ENCODE peak calls at places on chromosomes 12 and 14, in five cellular contexts. O is esophagus squamous epithelium, Q is GM12865, X is lower leg skin, G is fibroblast of pulmonary artery. F is an unnamed sample.

GRCh38 chr14:105702275-105702817 is 176.0 kb downstream of the TMEM121 start:
- DNase-seq in O (no peak), Q (no peak), X (peak), G (no peak), F (no peak)

GRCh38 chr12:123049398-123050250 is 69.1 kb downstream of the ARL6IP4 start:
- DNase-seq in O (no peak), Q (no peak), X (no peak), G (no peak), F (no peak)

GRCh38 chr12:34335819-34336262 is 313.5 kb downstream of the ALG10 start:
- DNase-seq in O (no peak), Q (no peak), X (no peak), G (no peak), F (no peak)

GRCh38 chr12:3014641-3015040 is 55.4 kb downstream of the TEAD4 start:
- DNase-seq in O (no peak), Q (no peak), X (no peak), G (no peak), F (no peak)

GRCh38 chr14:65255029-65255545 is 152.8 kb upstream of the MAX start:
- DNase-seq in O (no peak), Q (no peak), X (peak), G (peak), F (no peak)

GRCh38 chr14:31263485-31264133 is 56.0 kb upstream of the HECTD1 start:
- DNase-seq in O (no peak), Q (no peak), X (peak), G (peak), F (no peak)

GRCh38 chr12:131909596-131910219 is 15.3 kb downstream of the ULK1 start:
- DNase-seq in O (no peak), Q (no peak), X (no peak), G (no peak), F (no peak)

GRCh38 chr12:131800594-131801135 is 27.5 kb upstream of the MMP17 start:
- DNase-seq in O (no peak), Q (no peak), X (no peak), G (no peak), F (no peak)

GRCh38 chr14:101465795-101466448 is 95.4 kb upstream of the DIO3 start:
- DNase-seq in O (no peak), Q (no peak), X (peak), G (no peak), F (no peak)

GRCh38 chr12:130920119-130920703 is 33.5 kb upstream of the ADGRD1 start:
- DNase-seq in O (no peak), Q (no peak), X (no peak), G (no peak), F (no peak)

GRCh38 chr12:16674885-16675284 is 68.9 kb upstream of the LMO3 start:
- DNase-seq in O (no peak), Q (no peak), X (no peak), G (no peak), F (no peak)

GRCh38 chr14:69612014-69612758 is 790 bp downstream of the SUSD6 start:
- DNase-seq in O (no peak), Q (peak), X (no peak), G (no peak), F (no peak)

GRCh38 chr12:51311389-51311788 is 12.6 kb downstream of the BIN2 start:
- DNase-seq in O (no peak), Q (no peak), X (no peak), G (no peak), F (no peak)

GRCh38 chr12:818733-819132 is 66.4 kb downstream of the WNK1 start:
- DNase-seq in O (no peak), Q (no peak), X (no peak), G (peak), F (no peak)
- TF ChIP-seq CTCF in O (no peak), Q (no peak), X (no peak), G (peak), F (no peak)

DNA sequence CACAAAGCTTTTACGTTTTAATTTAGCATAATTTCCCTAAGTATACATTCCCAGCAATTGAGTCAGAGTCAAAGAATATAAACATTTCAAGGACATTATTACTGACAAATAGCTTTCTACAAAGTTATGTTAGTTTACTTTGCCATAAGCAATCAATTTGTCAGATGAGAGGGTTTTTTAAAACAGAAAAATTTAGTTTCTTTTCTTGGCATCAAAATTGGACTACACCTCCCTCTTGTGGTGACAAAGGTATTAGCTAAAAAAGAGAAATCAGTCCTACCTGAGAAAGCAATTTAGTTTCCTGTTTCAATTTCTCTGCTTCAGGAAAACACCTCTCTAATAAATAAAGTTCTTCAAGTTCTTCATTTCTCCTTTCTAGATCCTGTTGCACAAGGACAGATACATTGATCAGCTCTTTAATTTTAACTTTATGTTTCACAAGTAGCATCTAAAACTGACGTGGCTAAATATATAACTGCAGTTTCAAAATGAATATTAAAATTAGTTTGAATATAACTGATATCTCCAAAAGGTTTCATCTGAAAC is 39.9 kb downstream of the DNAI7 start:
- DNase-seq in O (no peak), Q (peak), X (no peak), G (peak), F (peak)
- TF ChIP-seq CTCF in O (peak), Q (peak), X (no peak), G (peak), F (peak)

DNA sequence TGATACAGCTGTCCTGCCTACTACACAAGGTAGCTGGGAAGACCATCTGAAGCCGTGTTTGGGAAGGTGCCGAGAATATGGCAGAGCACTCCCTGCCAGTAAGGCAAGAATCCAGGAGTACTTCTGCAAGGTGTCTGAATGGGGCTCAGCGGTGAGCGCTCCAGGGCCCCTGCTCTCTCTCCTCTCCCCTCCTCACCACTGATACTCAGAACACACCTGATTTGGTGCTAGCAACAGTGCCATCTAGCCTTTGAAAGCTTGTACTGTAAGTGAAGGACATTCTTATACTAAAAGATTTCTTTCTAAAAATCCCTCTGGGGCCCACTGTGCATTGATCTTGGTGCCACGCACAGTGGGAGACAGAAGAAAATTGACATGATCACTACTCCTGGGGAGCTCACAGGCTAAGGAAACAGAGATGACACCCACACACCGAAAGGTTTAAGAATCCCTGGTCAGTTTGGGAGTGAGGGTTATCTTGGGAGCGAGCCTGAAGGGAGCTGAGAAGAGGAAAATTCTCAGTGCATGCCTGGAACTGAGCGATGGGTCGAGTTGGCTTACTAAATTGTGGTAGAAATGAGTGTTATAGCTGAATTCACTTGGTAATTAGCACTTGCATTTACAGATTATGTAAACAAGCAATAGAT is 216.9 kb downstream of the NTF3 start:
- DNase-seq in O (no peak), Q (peak), X (no peak), G (peak), F (no peak)
- TF ChIP-seq CTCF in O (peak), Q (peak), X (no peak), G (peak), F (peak)

GRCh38 chr12:61993734-61994345 is 266.4 kb upstream of the USP15 start:
- DNase-seq in O (no peak), Q (peak), X (no peak), G (peak), F (no peak)
- TF ChIP-seq CTCF in O (no peak), Q (peak), X (no peak), G (peak), F (peak)

DNA sequence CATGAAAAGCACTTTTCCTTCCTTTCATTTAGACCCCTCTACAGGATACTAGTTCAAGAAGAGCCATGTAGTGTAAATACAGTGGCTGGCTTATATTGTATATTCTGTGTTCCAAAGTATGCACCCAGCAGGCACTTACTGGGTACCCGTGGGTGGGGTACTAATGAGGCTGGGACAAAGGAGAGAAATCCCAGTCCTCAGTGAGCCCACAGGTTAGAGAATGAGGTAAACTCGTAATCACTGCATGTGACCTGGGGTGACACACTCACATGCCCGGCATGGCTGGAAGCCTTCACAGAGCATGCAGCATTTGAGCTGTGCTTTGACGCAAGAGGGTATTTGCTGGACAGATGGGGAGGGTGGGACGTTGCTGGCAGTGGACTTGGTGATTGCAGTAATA is 17.1 kb downstream of the SLC24A4 start:
- DNase-seq in O (no peak), Q (no peak), X (no peak), G (no peak), F (no peak)
- TF ChIP-seq CTCF in O (no peak), Q (no peak), X (no peak), G (no peak), F (no peak)

GRCh38 chr12:124273630-124274029 is 21.3 kb upstream of the RFLNA start:
- DNase-seq in O (no peak), Q (peak), X (no peak), G (peak), F (peak)
- TF ChIP-seq CTCF in O (no peak), Q (peak), X (no peak), G (peak), F (no peak)

DNA sequence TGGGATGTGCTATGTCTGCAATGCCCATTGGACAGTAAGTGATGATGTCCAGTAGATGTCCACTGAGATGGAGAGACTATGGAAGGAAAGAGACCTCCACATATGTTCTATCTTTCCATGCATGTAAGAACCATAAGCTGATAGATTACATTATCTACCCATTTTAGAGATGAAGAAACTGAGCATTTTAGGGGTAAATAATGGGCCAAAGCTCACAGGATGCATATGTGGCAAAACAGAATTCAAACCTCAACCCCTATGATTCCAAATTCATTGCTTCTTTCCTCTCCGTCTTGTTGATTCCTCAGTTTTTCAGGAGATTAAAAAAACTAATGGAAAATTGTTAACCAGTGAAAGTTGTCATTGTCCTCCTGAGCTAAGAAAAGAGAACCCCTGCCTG is 200.7 kb upstream of the PWP1 start:
- DNase-seq in O (no peak), Q (no peak), X (no peak), G (no peak), F (no peak)
- TF ChIP-seq CTCF in O (no peak), Q (no peak), X (no peak), G (no peak), F (no peak)

DNA sequence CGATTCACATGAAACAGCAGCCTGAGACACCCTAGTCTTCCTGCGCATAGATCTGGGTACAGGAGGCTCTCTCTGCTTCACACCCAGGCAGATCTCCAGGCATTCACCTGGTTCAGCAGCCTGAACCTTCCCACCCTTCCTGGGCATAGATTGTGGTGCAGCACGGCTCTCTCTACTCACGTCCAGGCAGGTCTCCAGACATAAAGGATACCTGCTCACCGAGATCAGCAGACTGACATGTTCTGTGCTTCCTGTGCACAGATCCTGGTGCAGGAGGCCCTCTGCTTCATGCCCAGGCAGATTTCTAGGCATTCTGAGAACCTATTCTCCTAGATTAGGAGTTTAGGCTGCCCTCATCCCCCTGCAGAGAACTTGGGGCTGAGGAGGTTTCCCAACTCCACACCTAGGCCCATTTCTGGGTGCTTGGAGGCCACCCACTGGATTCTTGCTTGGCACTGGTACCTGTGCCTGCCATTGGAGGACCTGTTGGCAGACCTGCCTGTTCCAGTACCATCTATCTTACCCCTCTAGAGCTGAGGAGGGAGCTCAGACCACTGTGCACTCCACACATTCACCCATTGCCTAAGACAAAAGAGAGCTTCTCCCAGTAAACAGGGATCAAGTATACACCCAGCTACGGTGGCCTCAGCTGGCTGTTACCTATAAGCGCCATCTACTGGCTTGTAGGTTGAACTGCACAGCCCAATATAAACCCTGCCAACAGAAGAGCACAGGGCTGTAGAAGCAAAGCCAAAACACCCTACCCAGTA is 28.0 kb upstream of the GARIN6 start:
- DNase-seq in O (no peak), Q (peak), X (no peak), G (peak), F (no peak)
- TF ChIP-seq CTCF in O (no peak), Q (peak), X (no peak), G (peak), F (peak)